ENCODE peak calls at places on chromosomes 7 and 10, in six cellular contexts. U, A, W, F, G and M are unnamed samples.

GRCh38 chr7:69706070-69706469 is 107.8 kb downstream of the AUTS2 start:
- DNase-seq in F (no peak), G (no peak), A (no peak), W (no peak), U (no peak), M (no peak)

GRCh38 chr7:41046221-41046761 is 656.6 kb downstream of the INHBA start:
- DNase-seq in F (no peak), W (peak; percentile 23), A (no peak), U (no peak), G (no peak), M (no peak)

GRCh38 chr7:85776691-85777363 is 590.0 kb upstream of the SEMA3D start:
- DNase-seq in G (no peak), A (no peak), U (no peak), F (no peak), W (peak; percentile 28), M (no peak)

GRCh38 chr7:142612264-142612881 is 136.9 kb upstream of the PRSS1 start:
- DNase-seq in F (no peak), U (no peak), A (no peak), W (no peak), G (no peak), M (peak; percentile 9)

GRCh38 chr7:134781171-134781570 is 1.7 kb downstream of the CALD1 start:
- DNase-seq in F (no peak), U (no peak), G (no peak), W (no peak), A (no peak), M (peak; percentile 21)

GRCh38 chr7:131231381-131232220 is 96.1 kb upstream of the MKLN1 start:
- DNase-seq in G (no peak), U (peak; percentile 56), A (no peak), F (peak; percentile 82), W (peak; percentile 91), M (no peak)

GRCh38 chr10:88389456-88389855 is 193.7 kb downstream of the RNLS start:
- DNase-seq in A (peak; percentile 15), U (peak; percentile 49), G (no peak), W (peak; percentile 83), F (peak; percentile 41), M (peak; percentile 68)

GRCh38 chr7:70925411-70926115 is 206.4 kb upstream of the GALNT17 start:
- DNase-seq in W (no peak), F (no peak), A (no peak), U (no peak), G (no peak), M (no peak)

GRCh38 chr10:3476186-3476585 is 303.6 kb upstream of the PITRM1 start:
- DNase-seq in F (no peak), U (no peak), G (no peak), A (no peak), W (no peak), M (no peak)

GRCh38 chr10:17523917-17524316 is 69.5 kb upstream of the ST8SIA6 start:
- DNase-seq in G (no peak), U (peak; percentile 7), F (no peak), W (no peak), A (peak; percentile 41), M (no peak)

GRCh38 chr7:6453737-6454136 is 6.0 kb upstream of the DAGLB start:
- DNase-seq in A (peak; percentile 14), F (no peak), U (peak; percentile 84), G (no peak), W (no peak), M (no peak)

GRCh38 chr10:43265799-43266721 is 805 bp downstream of the RASGEF1A start:
- DNase-seq in A (peak; percentile 36), G (peak; percentile 50), W (peak; percentile 19), F (no peak), U (peak; percentile 77), M (no peak)

GRCh38 chr10:63696205-63696604 is 175.0 kb downstream of the REEP3 start:
- DNase-seq in U (no peak), W (no peak), A (no peak), F (no peak), G (no peak), M (no peak)

GRCh38 chr7:13021566-13021965 is 334.1 kb downstream of the ARL4A start:
- DNase-seq in U (no peak), A (peak; percentile 72), G (no peak), F (no peak), W (no peak), M (no peak)

GRCh38 chr7:5670173-5670933 is 111.1 kb downstream of the RNF216 start:
- DNase-seq in F (no peak), G (no peak), W (peak; percentile 91), U (no peak), A (peak; percentile 34), M (no peak)

GRCh38 chr7:105680505-105681187 is 99.4 kb upstream of the EFCAB10 start:
- DNase-seq in A (peak; percentile 68), U (no peak), G (no peak), F (no peak), W (no peak), M (no peak)

GRCh38 chr10:18235477-18235876 is 95.3 kb downstream of the CACNB2 start:
- DNase-seq in W (no peak), G (no peak), U (no peak), A (no peak), F (no peak), M (no peak)

GRCh38 chr10:119522747-119523426 is 19.6 kb downstream of the RGS10 start:
- DNase-seq in G (no peak), F (no peak), U (no peak), A (peak; percentile 72), W (no peak), M (no peak)

GRCh38 chr7:111558948-111559347 is 3.3 kb downstream of the IMMP2L start:
- DNase-seq in W (no peak), F (no peak), U (no peak), G (no peak), A (no peak), M (no peak)

GRCh38 chr10:4477664-4478063 is 348.3 kb upstream of the AKR1E2 start:
- DNase-seq in A (no peak), G (no peak), W (no peak), F (no peak), U (no peak), M (no peak)

GRCh38 chr10:58590152-58590551 is 77.5 kb downstream of the BICC1 start:
- DNase-seq in W (no peak), U (peak; percentile 84), F (no peak), A (no peak), G (no peak), M (peak; percentile 51)

GRCh38 chr7:17940302-17941170 is at the start of gene SNX13:
- DNase-seq in A (peak; percentile 87), W (peak; percentile 98), F (peak; percentile 41), U (peak; percentile 93), G (peak; percentile 94), M (peak; percentile 95)

GRCh38 chr7:17937506-17938115 is 2.7 kb downstream of the SNX13 start:
- DNase-seq in U (no peak), W (no peak), A (no peak), F (no peak), G (no peak), M (no peak)

GRCh38 chr7:17939111-17939669 is 1.1 kb downstream of the SNX13 start:
- DNase-seq in W (no peak), F (no peak), U (peak; percentile 33), A (peak; percentile 16), G (no peak), M (peak; percentile 67)

GRCh38 chr7:17941171-17941490 is 837 bp upstream of the SNX13 start:
- DNase-seq in F (no peak), A (peak; percentile 18), U (peak; percentile 9), W (no peak), G (no peak), M (no peak)

GRCh38 chr7:17939670-17940301 is 508 bp downstream of the SNX13 start:
- DNase-seq in U (peak; percentile 34), W (peak; percentile 75), A (peak; percentile 13), F (no peak), G (peak; percentile 65), M (peak; percentile 73)
- TF ChIP-seq MYC in U (no peak), W (no peak), A (no peak), F (no peak), G (no peak), M (no peak)

GRCh38 chr10:76399216-76399615 is 967.8 kb downstream of the LRMDA start:
- DNase-seq in W (no peak), A (no peak), U (no peak), F (no peak), G (no peak), M (no peak)
- TF ChIP-seq POLR2A in W (no peak), A (no peak), U (no peak), F (no peak), G (no peak), M (no peak)

DNA sequence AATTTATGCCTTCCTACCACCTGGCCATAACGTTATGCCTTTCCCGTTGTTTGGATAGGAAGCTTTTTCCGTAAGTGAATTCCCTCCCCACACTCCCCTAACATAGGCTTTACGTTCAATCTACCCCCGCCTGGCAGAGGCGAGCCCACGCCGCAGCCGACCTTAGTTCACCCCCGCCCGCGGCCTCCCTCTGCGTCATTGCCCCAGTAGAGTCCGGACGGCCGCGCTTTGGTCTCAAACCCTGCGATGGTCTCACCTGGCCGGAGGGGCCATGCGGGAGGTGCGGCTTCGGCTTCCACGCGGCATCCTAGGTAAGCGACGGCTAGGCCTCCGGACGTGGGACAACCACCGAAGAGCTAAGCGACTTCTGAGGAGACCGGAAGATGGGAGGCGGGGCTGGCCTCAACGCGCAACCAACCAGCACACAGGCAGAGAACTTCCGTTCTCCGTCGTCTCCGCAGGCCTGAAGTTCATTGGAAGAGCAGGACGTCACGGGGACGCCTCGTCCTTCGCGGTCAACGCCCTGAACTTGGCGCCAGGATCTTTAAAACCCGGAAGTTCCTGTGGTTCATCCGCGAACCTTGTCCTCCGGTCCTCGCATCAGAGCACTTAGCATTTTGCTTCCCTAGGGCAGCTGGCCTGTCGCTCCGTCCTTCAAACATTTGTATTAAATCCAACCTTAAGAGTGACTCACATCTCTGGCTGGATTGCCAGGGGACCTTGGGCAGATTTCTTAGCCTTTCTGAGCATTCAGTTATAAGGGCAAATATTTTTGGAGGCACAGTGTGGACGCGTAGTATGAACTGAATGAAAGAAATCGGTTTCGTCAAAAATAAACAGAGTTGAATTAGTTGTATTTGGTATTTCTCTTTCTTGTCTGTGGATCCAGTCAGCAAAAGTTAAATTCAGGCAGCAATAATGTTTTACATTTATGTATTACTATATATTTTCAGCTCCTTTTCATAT is at the start of gene CHCHD2:
- DNase-seq in U (peak; percentile 99), F (peak; percentile 95), A (peak; percentile 98), W (peak; percentile 100), G (peak; percentile 95), M (peak; percentile 98)
- TF ChIP-seq CTCF in U (no peak), F (no peak), A (no peak), W (no peak), G (no peak), M (no peak)

GRCh38 chr10:86813101-86813500 is 56.7 kb downstream of the BMPR1A start:
- DNase-seq in F (no peak), G (no peak), W (no peak), U (no peak), A (no peak), M (no peak)
- TF ChIP-seq MYC in F (no peak), G (no peak), W (no peak), U (no peak), A (no peak), M (no peak)